ENCODE peak calls at places on chromosomes 1 and 21, in nine cellular contexts. One of them, this sample, is unnamed.

GRCh38 chr1:94481473-94481933 is 60.1 kb downstream of the F3 start:
- DNase-seq in GM18507: peak
- DNase-seq in activated naive CD4-positive, alpha-beta T cell treated with Interleukin-2 at 50 U/mL for 16 hours: peak
- DNase-seq in left colon: peak
- DNase-seq in left ventricle myocardium inferior: no peak
- DNase-seq in mucosa of descending colon: no peak
- DNase-seq in stimulated activated CD4-positive, alpha-beta T cell treated with anti-CD3 and anti-CD28 coated beads, Interleukin-4, amount 100 ng/mL, for 4 hours: peak
- DNase-seq in testis: peak
- DNase-seq in ovary: no peak
- DNase-seq in this sample: peak

GRCh38 chr21:17455028-17455353 is 57.9 kb upstream of the CXADR start:
- DNase-seq in stimulated activated CD4-positive, alpha-beta T cell treated with anti-CD3 and anti-CD28 coated beads, Interleukin-4, amount 100 ng/mL, for 4 hours: no peak
- DNase-seq in ovary: no peak
- DNase-seq in left colon: no peak
- DNase-seq in activated naive CD4-positive, alpha-beta T cell treated with Interleukin-2 at 50 U/mL for 16 hours: no peak
- DNase-seq in mucosa of descending colon: no peak
- DNase-seq in left ventricle myocardium inferior: no peak
- DNase-seq in testis: no peak
- DNase-seq in GM18507: no peak
- DNase-seq in this sample: no peak

GRCh38 chr1:47023268-47024137 is at the start of gene CYP4X1:
- DNase-seq in stimulated activated CD4-positive, alpha-beta T cell treated with anti-CD3 and anti-CD28 coated beads, Interleukin-4, amount 100 ng/mL, for 4 hours: no peak
- DNase-seq in ovary: no peak
- DNase-seq in left colon: peak
- DNase-seq in activated naive CD4-positive, alpha-beta T cell treated with Interleukin-2 at 50 U/mL for 16 hours: no peak
- DNase-seq in testis: peak
- DNase-seq in mucosa of descending colon: peak
- DNase-seq in left ventricle myocardium inferior: peak
- DNase-seq in GM18507: no peak
- DNase-seq in this sample: no peak

GRCh38 chr21:38325216-38325615 is 68.4 kb downstream of the KCNJ15 start:
- DNase-seq in testis: no peak
- DNase-seq in left ventricle myocardium inferior: no peak
- DNase-seq in activated naive CD4-positive, alpha-beta T cell treated with Interleukin-2 at 50 U/mL for 16 hours: no peak
- DNase-seq in left colon: no peak
- DNase-seq in mucosa of descending colon: no peak
- DNase-seq in ovary: no peak
- DNase-seq in GM18507: no peak
- DNase-seq in stimulated activated CD4-positive, alpha-beta T cell treated with anti-CD3 and anti-CD28 coated beads, Interleukin-4, amount 100 ng/mL, for 4 hours: no peak
- DNase-seq in this sample: no peak

GRCh38 chr1:23452011-23452411 is 27.5 kb upstream of the TCEA3 start:
- DNase-seq in GM18507: no peak
- DNase-seq in ovary: no peak
- DNase-seq in testis: no peak
- DNase-seq in left ventricle myocardium inferior: no peak
- DNase-seq in mucosa of descending colon: peak
- DNase-seq in activated naive CD4-positive, alpha-beta T cell treated with Interleukin-2 at 50 U/mL for 16 hours: peak
- DNase-seq in left colon: peak
- DNase-seq in stimulated activated CD4-positive, alpha-beta T cell treated with anti-CD3 and anti-CD28 coated beads, Interleukin-4, amount 100 ng/mL, for 4 hours: no peak
- DNase-seq in this sample: peak

GRCh38 chr1:245091818-245092637 is 62.8 kb upstream of the KIF26B start:
- DNase-seq in activated naive CD4-positive, alpha-beta T cell treated with Interleukin-2 at 50 U/mL for 16 hours: no peak
- DNase-seq in left ventricle myocardium inferior: no peak
- DNase-seq in GM18507: no peak
- DNase-seq in stimulated activated CD4-positive, alpha-beta T cell treated with anti-CD3 and anti-CD28 coated beads, Interleukin-4, amount 100 ng/mL, for 4 hours: no peak
- DNase-seq in testis: no peak
- DNase-seq in ovary: peak
- DNase-seq in mucosa of descending colon: no peak
- DNase-seq in left colon: no peak
- DNase-seq in this sample: no peak

GRCh38 chr21:45529785-45530422 is 12.3 kb downstream of the SLC19A1 start:
- DNase-seq in ovary: peak
- DNase-seq in activated naive CD4-positive, alpha-beta T cell treated with Interleukin-2 at 50 U/mL for 16 hours: no peak
- DNase-seq in testis: no peak
- DNase-seq in stimulated activated CD4-positive, alpha-beta T cell treated with anti-CD3 and anti-CD28 coated beads, Interleukin-4, amount 100 ng/mL, for 4 hours: no peak
- DNase-seq in left colon: peak
- DNase-seq in GM18507: no peak
- DNase-seq in left ventricle myocardium inferior: no peak
- DNase-seq in mucosa of descending colon: peak
- DNase-seq in this sample: no peak

GRCh38 chr1:74673351-74674111 is at the start of gene ERICH3:
- DNase-seq in mucosa of descending colon: peak
- DNase-seq in stimulated activated CD4-positive, alpha-beta T cell treated with anti-CD3 and anti-CD28 coated beads, Interleukin-4, amount 100 ng/mL, for 4 hours: no peak
- DNase-seq in testis: peak
- DNase-seq in left ventricle myocardium inferior: no peak
- DNase-seq in GM18507: no peak
- DNase-seq in ovary: peak
- DNase-seq in left colon: no peak
- DNase-seq in activated naive CD4-positive, alpha-beta T cell treated with Interleukin-2 at 50 U/mL for 16 hours: no peak
- DNase-seq in this sample: no peak

GRCh38 chr1:77832889-77833288 is 53.4 kb downstream of the MIGA1 start:
- DNase-seq in activated naive CD4-positive, alpha-beta T cell treated with Interleukin-2 at 50 U/mL for 16 hours: no peak
- DNase-seq in left colon: no peak
- DNase-seq in ovary: no peak
- DNase-seq in left ventricle myocardium inferior: no peak
- DNase-seq in testis: no peak
- DNase-seq in GM18507: no peak
- DNase-seq in stimulated activated CD4-positive, alpha-beta T cell treated with anti-CD3 and anti-CD28 coated beads, Interleukin-4, amount 100 ng/mL, for 4 hours: no peak
- DNase-seq in mucosa of descending colon: no peak
- DNase-seq in this sample: no peak

GRCh38 chr1:31410871-31411270 is 2.1 kb upstream of the SERINC2 start:
- DNase-seq in left ventricle myocardium inferior: no peak
- DNase-seq in ovary: no peak
- DNase-seq in mucosa of descending colon: no peak
- DNase-seq in GM18507: no peak
- DNase-seq in left colon: no peak
- DNase-seq in activated naive CD4-positive, alpha-beta T cell treated with Interleukin-2 at 50 U/mL for 16 hours: no peak
- DNase-seq in stimulated activated CD4-positive, alpha-beta T cell treated with anti-CD3 and anti-CD28 coated beads, Interleukin-4, amount 100 ng/mL, for 4 hours: no peak
- DNase-seq in testis: no peak
- DNase-seq in this sample: no peak

GRCh38 chr1:25562101-25562927 is 18.9 kb downstream of the LDLRAP1 start:
- DNase-seq in left ventricle myocardium inferior: no peak
- DNase-seq in GM18507: peak
- DNase-seq in ovary: no peak
- DNase-seq in left colon: peak
- DNase-seq in testis: no peak
- DNase-seq in mucosa of descending colon: peak
- DNase-seq in activated naive CD4-positive, alpha-beta T cell treated with Interleukin-2 at 50 U/mL for 16 hours: peak
- DNase-seq in stimulated activated CD4-positive, alpha-beta T cell treated with anti-CD3 and anti-CD28 coated beads, Interleukin-4, amount 100 ng/mL, for 4 hours: peak
- DNase-seq in this sample: peak

GRCh38 chr1:176801553-176802020 is 338.6 kb downstream of the PAPPA2 start:
- DNase-seq in ovary: no peak
- DNase-seq in mucosa of descending colon: no peak
- DNase-seq in GM18507: no peak
- DNase-seq in activated naive CD4-positive, alpha-beta T cell treated with Interleukin-2 at 50 U/mL for 16 hours: no peak
- DNase-seq in testis: no peak
- DNase-seq in left colon: no peak
- DNase-seq in stimulated activated CD4-positive, alpha-beta T cell treated with anti-CD3 and anti-CD28 coated beads, Interleukin-4, amount 100 ng/mL, for 4 hours: no peak
- DNase-seq in left ventricle myocardium inferior: no peak
- DNase-seq in this sample: no peak

GRCh38 chr1:57202254-57202653 is 221.6 kb downstream of the DAB1 start:
- DNase-seq in mucosa of descending colon: no peak
- DNase-seq in ovary: no peak
- DNase-seq in GM18507: no peak
- DNase-seq in stimulated activated CD4-positive, alpha-beta T cell treated with anti-CD3 and anti-CD28 coated beads, Interleukin-4, amount 100 ng/mL, for 4 hours: no peak
- DNase-seq in activated naive CD4-positive, alpha-beta T cell treated with Interleukin-2 at 50 U/mL for 16 hours: no peak
- DNase-seq in left colon: no peak
- DNase-seq in testis: no peak
- DNase-seq in left ventricle myocardium inferior: no peak
- DNase-seq in this sample: no peak

GRCh38 chr1:205495237-205495823 is 9.1 kb upstream of the CDK18 start:
- DNase-seq in mucosa of descending colon: peak
- DNase-seq in left colon: peak
- DNase-seq in stimulated activated CD4-positive, alpha-beta T cell treated with anti-CD3 and anti-CD28 coated beads, Interleukin-4, amount 100 ng/mL, for 4 hours: no peak
- DNase-seq in activated naive CD4-positive, alpha-beta T cell treated with Interleukin-2 at 50 U/mL for 16 hours: no peak
- DNase-seq in left ventricle myocardium inferior: peak
- DNase-seq in ovary: no peak
- DNase-seq in GM18507: no peak
- DNase-seq in testis: no peak
- DNase-seq in this sample: no peak

GRCh38 chr1:37741130-37741529 is 23.8 kb downstream of the EPHA10 start:
- DNase-seq in left colon: no peak
- DNase-seq in mucosa of descending colon: no peak
- DNase-seq in left ventricle myocardium inferior: no peak
- DNase-seq in stimulated activated CD4-positive, alpha-beta T cell treated with anti-CD3 and anti-CD28 coated beads, Interleukin-4, amount 100 ng/mL, for 4 hours: no peak
- DNase-seq in testis: peak
- DNase-seq in GM18507: no peak
- DNase-seq in activated naive CD4-positive, alpha-beta T cell treated with Interleukin-2 at 50 U/mL for 16 hours: no peak
- DNase-seq in ovary: no peak
- DNase-seq in this sample: no peak

GRCh38 chr1:70910013-70910412 is 137.6 kb downstream of the PTGER3 start:
- DNase-seq in GM18507: no peak
- DNase-seq in ovary: no peak
- DNase-seq in left ventricle myocardium inferior: no peak
- DNase-seq in stimulated activated CD4-positive, alpha-beta T cell treated with anti-CD3 and anti-CD28 coated beads, Interleukin-4, amount 100 ng/mL, for 4 hours: no peak
- DNase-seq in activated naive CD4-positive, alpha-beta T cell treated with Interleukin-2 at 50 U/mL for 16 hours: no peak
- DNase-seq in left colon: no peak
- DNase-seq in mucosa of descending colon: no peak
- DNase-seq in testis: no peak
- DNase-seq in this sample: no peak

This sample was measured in naive thymus-derived CD8-positive, alpha-beta T cell.